ENCODE peak calls at places on chromosomes 1 and 21, in five cellular contexts. Q is ovary; Z is PC-9; R is CD8-positive, alpha-beta T cell; U is breast epithelium. J is an unnamed sample. For H3K4me1, the result is how much of the 10 kb centered on the place peaks cover.

GRCh38 chr1:2322593-2323295 is 68.6 kb downstream of the MORN1 start:
- DNase-seq in Q (no peak), Z (peak), R (no peak), U (peak), J (no peak)

GRCh38 chr21:26280715-26281310 is 110.2 kb upstream of the APP start:
- DNase-seq in Q (no peak), Z (no peak), R (no peak), U (no peak), J (no peak)

GRCh38 chr1:209755926-209756607 is at the start of gene TRAF3IP3:
- DNase-seq in Q (no peak), Z (no peak), R (peak), U (no peak), J (no peak)

GRCh38 chr1:26710811-26711210 is 15.0 kb downstream of the ARID1A start:
- DNase-seq in Q (no peak), Z (no peak), R (no peak), U (no peak), J (no peak)

GRCh38 chr1:205248793-205249601 is 21.3 kb downstream of the TMCC2 start:
- DNase-seq in Q (peak), Z (no peak), R (no peak), U (no peak), J (no peak)

GRCh38 chr1:11320153-11320936 is 47.3 kb downstream of the UBIAD1 start:
- DNase-seq in Q (no peak), Z (peak), R (peak), U (no peak), J (peak)

GRCh38 chr1:230087722-230088115 is 20.7 kb downstream of the GALNT2 start:
- DNase-seq in Q (no peak), Z (no peak), R (no peak), U (no peak), J (no peak)

GRCh38 chr1:32666866-32667566 is 16.0 kb downstream of the RBBP4 start:
- DNase-seq in Q (no peak), Z (no peak), R (no peak), U (no peak), J (peak)

GRCh38 chr1:64228181-64228957 is 24.9 kb downstream of the UBE2U start:
- DNase-seq in Q (no peak), Z (no peak), R (no peak), U (no peak), J (no peak)

GRCh38 chr21:36235058-36235582 is 78.5 kb downstream of the DOP1B start:
- DNase-seq in Q (no peak), Z (peak), R (no peak), U (no peak), J (peak)

GRCh38 chr1:189992856-189993255 is 484.8 kb downstream of the BRINP3 start:
- DNase-seq in Q (no peak), Z (no peak), R (no peak), U (no peak), J (no peak)

GRCh38 chr1:175839678-175840669 is 96.6 kb upstream of the TNR start:
- DNase-seq in Q (no peak), Z (no peak), R (no peak), U (no peak), J (peak)

GRCh38 chr1:19665456-19666138 is 922 bp downstream of the HTR6 start:
- DNase-seq in Q (no peak), Z (no peak), R (no peak), U (no peak), J (no peak)

GRCh38 chr1:154190550-154190949 is 1.4 kb downstream of the TPM3 start:
- DNase-seq in Q (no peak), Z (no peak), R (no peak), U (peak), J (no peak)

GRCh38 chr1:177341773-177342172 is 171.0 kb downstream of the BRINP2 start:
- DNase-seq in Q (no peak), Z (no peak), R (no peak), U (no peak), J (no peak)

GRCh38 chr1:66354311-66354922 is 179.5 kb upstream of the SGIP1 start:
- DNase-seq in Q (no peak), Z (peak), R (no peak), U (no peak), J (no peak)

GRCh38 chr1:60970081-60970509 is 112.3 kb upstream of the NFIA start:
- DNase-seq in Q (no peak), Z (no peak), R (no peak), U (no peak), J (no peak)

GRCh38 chr1:191579019-191579418 is 579.2 kb upstream of the RGS18 start:
- DNase-seq in Q (no peak), Z (no peak), R (no peak), U (no peak), J (no peak)

GRCh38 chr1:5667513-5668325 is 324.5 kb downstream of the NPHP4 start:
- DNase-seq in Q (no peak), Z (no peak), R (peak), U (peak), J (no peak)

GRCh38 chr1:89945852-89946476 is 48.9 kb upstream of the ZNF326 start:
- DNase-seq in Q (no peak), Z (no peak), R (no peak), U (no peak), J (no peak)

GRCh38 chr1:225767591-225768540 is 9.8 kb upstream of the SRP9 start:
- DNase-seq in Q (peak), Z (peak), R (no peak), U (peak), J (no peak)

GRCh38 chr1:20590313-20590777 is 1.4 kb downstream of the CDA start:
- DNase-seq in Q (no peak), Z (no peak), R (no peak), U (no peak), J (no peak)

GRCh38 chr1:228379165-228379460 is 27.5 kb downstream of the TRIM11 start:
- DNase-seq in Q (no peak), Z (peak), R (no peak), U (no peak), J (no peak)

GRCh38 chr1:229403573-229403972 is 30.3 kb downstream of the ACTA1 start:
- DNase-seq in Q (no peak), Z (no peak), R (no peak), U (no peak), J (no peak)

GRCh38 chr1:2526824-2527552 is 592 bp upstream of the PANK4 start:
- DNase-seq in Q (no peak), Z (peak), R (peak), U (no peak), J (no peak)

GRCh38 chr1:228226956-228227791 is 19.3 kb downstream of the OBSCN start:
- DNase-seq in Q (no peak), Z (no peak), R (no peak), U (no peak), J (peak)

GRCh38 chr1:64515427-64515826 is 45.5 kb downstream of the CACHD1 start:
- DNase-seq in Q (peak), Z (no peak), R (no peak), U (peak), J (no peak)

GRCh38 chr1:56709269-56709880 is 64.3 kb downstream of the PRKAA2 start:
- DNase-seq in Q (no peak), Z (no peak), R (no peak), U (no peak), J (peak)

GRCh38 chr1:150543500-150544143 is 5.6 kb upstream of the ADAMTSL4 start:
- DNase-seq in Q (no peak), Z (no peak), R (no peak), U (no peak), J (no peak)

GRCh38 chr21:36747815-36748381 is 49.0 kb downstream of the SIM2 start:
- DNase-seq in Q (no peak), Z (peak), R (no peak), U (no peak), J (peak)

GRCh38 chr1:59128784-59129227 is 168.1 kb upstream of the FGGY start:
- DNase-seq in Q (no peak), Z (no peak), R (no peak), U (no peak), J (no peak)

GRCh38 chr1:92486251-92487077 is at the start of gene GFI1:
- DNase-seq in Q (no peak), Z (no peak), R (peak), U (no peak), J (peak)

GRCh38 chr1:92487078-92487605 is 417 bp upstream of the GFI1 start:
- DNase-seq in Q (no peak), Z (no peak), R (no peak), U (no peak), J (no peak)

GRCh38 chr1:92484171-92484471 is 2.6 kb downstream of the GFI1 start:
- DNase-seq in Q (no peak), Z (no peak), R (no peak), U (no peak), J (no peak)

GRCh38 chr1:92484472-92485373 is 2.0 kb downstream of the GFI1 start:
- DNase-seq in Q (no peak), Z (peak), R (peak), U (no peak), J (peak)

GRCh38 chr1:92485374-92486250 is 1.1 kb downstream of the GFI1 start:
- DNase-seq in Q (no peak), Z (peak), R (peak), U (no peak), J (peak)
- TF ChIP-seq CTCF in Q (no peak), Z (peak), R (peak), U (no peak), J (peak)

GRCh38 chr21:44896561-44897286 is 23.2 kb upstream of the PTTG1IP start:
- DNase-seq in Q (no peak), Z (no peak), R (peak), U (no peak), J (no peak)

GRCh38 chr21:44899768-44900558 is 20.7 kb downstream of the ITGB2 start:
- DNase-seq in Q (no peak), Z (no peak), R (no peak), U (no peak), J (no peak)

GRCh38 chr21:44897326-44898010 is 23.2 kb downstream of the ITGB2 start:
- DNase-seq in Q (no peak), Z (no peak), R (no peak), U (no peak), J (no peak)

GRCh38 chr21:44898851-44899767 is 21.6 kb downstream of the ITGB2 start:
- DNase-seq in Q (no peak), Z (no peak), R (no peak), U (no peak), J (no peak)

DNA sequence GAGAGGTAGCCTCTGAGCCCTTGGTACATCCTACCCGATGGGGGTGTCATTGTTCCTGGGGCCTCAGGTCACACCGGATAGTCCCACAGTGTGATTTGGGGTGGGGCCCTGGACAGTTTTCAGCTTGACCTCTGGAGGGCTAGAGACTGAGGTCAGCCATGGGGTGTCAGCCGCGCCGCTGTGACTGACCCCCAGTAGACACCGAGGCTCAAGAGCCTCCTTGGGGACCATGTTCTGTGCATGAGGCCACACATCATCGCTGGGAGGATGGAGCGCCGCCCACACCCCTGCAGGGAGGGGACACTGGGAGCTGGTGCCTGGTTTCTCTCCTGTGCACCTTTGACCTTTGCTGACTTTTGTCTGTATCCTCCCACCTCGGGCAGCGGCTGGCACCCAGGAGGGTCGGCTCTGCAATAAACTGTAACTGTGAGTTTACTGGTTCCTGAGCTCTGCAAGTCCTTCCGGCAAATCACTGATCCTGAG is 22.6 kb downstream of the ITGB2 start:
- DNase-seq in Q (no peak), Z (no peak), R (no peak), U (no peak), J (no peak)
- H3K4me3 ChIP-seq in Q (no peak), Z (no peak), R (no peak), U (no peak), J (no peak)

DNA sequence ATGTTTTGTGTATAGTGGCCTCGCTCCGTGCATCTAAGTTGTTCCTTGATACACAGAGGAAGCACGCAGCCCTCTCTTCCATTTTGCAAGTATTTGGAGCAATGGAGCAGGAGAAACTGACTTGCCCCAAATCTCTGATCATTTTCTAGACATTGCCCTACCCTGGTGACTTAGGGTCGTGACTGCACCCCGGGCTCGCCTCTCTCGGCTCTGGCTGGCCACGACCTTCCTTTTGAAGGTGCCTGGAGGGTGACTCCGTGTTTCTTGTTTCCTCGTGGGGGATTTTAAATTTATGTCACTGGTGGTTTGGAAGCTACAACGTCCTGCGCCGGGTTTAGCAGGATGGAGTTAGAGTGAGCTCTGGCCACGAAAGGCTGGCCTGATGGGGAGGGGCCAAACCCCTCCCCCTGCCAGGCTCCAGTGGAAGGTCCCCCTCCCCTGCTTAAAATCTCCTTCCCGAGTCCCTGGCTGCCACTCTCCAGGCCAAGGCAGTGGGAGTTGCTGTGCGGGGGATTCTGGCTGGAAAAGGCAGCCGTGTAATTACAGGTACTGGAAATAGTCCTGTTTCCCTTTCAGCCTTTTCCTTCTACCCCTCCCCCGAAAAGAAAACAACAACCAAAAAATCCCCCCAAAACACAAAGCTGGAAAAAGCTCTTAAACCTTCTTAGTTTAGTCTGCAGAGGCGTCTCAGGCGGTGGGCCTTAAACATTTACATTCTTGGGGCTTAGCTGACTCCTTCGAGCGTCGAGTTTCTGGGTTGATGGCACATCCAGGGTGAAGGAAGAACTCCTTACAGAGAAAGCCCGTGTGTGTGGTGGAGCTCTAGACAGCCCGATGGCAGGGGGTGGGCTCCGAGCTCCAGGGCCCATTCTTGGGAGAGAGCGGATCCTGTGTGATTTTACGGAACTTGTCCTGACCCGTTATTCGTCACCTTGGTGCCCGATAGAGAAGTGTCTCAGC is 28.1 kb downstream of the SPSB1 start:
- DNase-seq in Q (no peak), Z (no peak), R (no peak), U (no peak), J (no peak)
- H3K4me1 ChIP-seq in Q (under half), Z (under half), R (under half), U (under half), J (under half)

DNA sequence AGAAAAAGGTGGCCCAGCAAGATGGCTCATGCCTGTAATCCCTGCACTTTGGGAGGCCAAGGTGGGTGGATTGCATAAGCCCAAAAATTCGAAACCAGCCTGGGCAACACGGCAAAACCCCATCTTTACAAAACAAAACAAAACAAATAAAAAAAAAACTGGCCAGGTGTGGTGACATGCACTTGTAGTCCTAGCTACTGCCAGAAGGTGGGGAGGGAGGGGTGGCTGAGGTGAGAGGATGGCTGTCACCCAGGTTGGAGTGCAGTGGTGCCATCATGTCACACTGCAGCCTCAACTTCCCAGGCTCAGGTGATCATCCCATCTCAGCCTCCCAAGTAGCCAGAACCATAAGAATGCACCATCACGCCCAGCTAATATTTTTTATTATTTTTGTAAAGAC is 22.8 kb downstream of the RERE start:
- DNase-seq in Q (no peak), Z (no peak), R (peak), U (no peak), J (peak)
- TF ChIP-seq CTCF in Q (no peak), Z (no peak), R (no peak), U (no peak), J (peak)

GRCh38 chr1:44672254-44672955 is 1.9 kb downstream of the TMEM53 start:
- DNase-seq in Q (no peak), Z (peak), R (no peak), U (peak), J (no peak)
- H3K4me3 ChIP-seq in Q (no peak), Z (peak), R (no peak), U (no peak), J (no peak)

GRCh38 chr1:221166162-221166500 is 286.9 kb downstream of the HLX start:
- DNase-seq in Q (no peak), Z (no peak), R (no peak), U (no peak), J (no peak)
- H3K4me1 ChIP-seq in Q (under half), Z (under half), R (under half), U (under half), J (under half)

J was measured in Caco-2.